ENCODE peak calls at places on chromosomes 6 and 20, in six cellular contexts. K, X, L, Z, O and B are unnamed samples.

GRCh38 chr20:10075606-10076005 is 40.8 kb downstream of the ANKEF1 start:
- DNase-seq in O (no peak), X (no peak), L (no peak), Z (no peak), K (no peak), B (no peak)

GRCh38 chr6:167505782-167506181 is 180.9 kb downstream of the TTLL2 start:
- DNase-seq in K (no peak), X (no peak), L (no peak), O (no peak), Z (no peak), B (no peak)

GRCh38 chr6:28658475-28659249 is 133.0 kb downstream of the GPX5 start:
- DNase-seq in K (no peak), L (no peak), Z (no peak), X (no peak), O (no peak), B (no peak)

GRCh38 chr6:5511924-5512323 is 250.6 kb downstream of the FARS2 start:
- DNase-seq in K (peak), O (no peak), L (peak), Z (no peak), X (peak), B (peak)

GRCh38 chr6:108029226-108029921 is 45.2 kb downstream of the OSTM1 start:
- DNase-seq in Z (no peak), K (no peak), X (no peak), L (no peak), O (no peak), B (no peak)

GRCh38 chr20:54649511-54649962 is 174.1 kb downstream of the DOK5 start:
- DNase-seq in Z (no peak), K (peak), L (peak), O (peak), X (peak), B (peak)

GRCh38 chr6:138007014-138007472 is 100.2 kb downstream of the PERP start:
- DNase-seq in Z (no peak), O (no peak), L (peak), X (peak), K (peak), B (peak)

GRCh38 chr6:108343894-108344293 is 49.0 kb downstream of the AFG1L start:
- DNase-seq in O (no peak), K (no peak), L (no peak), X (no peak), Z (no peak), B (no peak)

GRCh38 chr6:29763491-29764289 is 40.5 kb downstream of the HLA-F start:
- DNase-seq in L (peak), O (no peak), Z (no peak), K (peak), X (no peak), B (peak)

GRCh38 chr6:28258877-28259777 is at the start of gene NKAPL:
- DNase-seq in K (peak), O (peak), L (peak), X (no peak), Z (peak), B (peak)

GRCh38 chr6:55822815-55823214 is 52.6 kb downstream of the BMP5 start:
- DNase-seq in O (no peak), K (peak), X (no peak), Z (no peak), L (peak), B (peak)

GRCh38 chr20:50587291-50587961 is 77.2 kb downstream of the PTPN1 start:
- DNase-seq in X (no peak), Z (no peak), K (no peak), L (no peak), O (peak), B (no peak)

GRCh38 chr20:36717657-36718056 is 28.2 kb downstream of the NDRG3 start:
- DNase-seq in O (no peak), L (no peak), K (peak), X (peak), Z (no peak), B (peak)

GRCh38 chr20:20860078-20860806 is 147.8 kb upstream of the RALGAPA2 start:
- DNase-seq in K (peak), Z (peak), L (peak), X (peak), O (peak), B (peak)

GRCh38 chr20:45828589-45828988 is 1.5 kb upstream of the TNNC2 start:
- DNase-seq in Z (no peak), L (no peak), X (no peak), O (peak), K (no peak), B (peak)

GRCh38 chr6:71080793-71081192 is 123.9 kb upstream of the B3GAT2 start:
- DNase-seq in X (no peak), K (peak), L (peak), Z (no peak), O (no peak), B (peak)

GRCh38 chr6:20631525-20631924 is 97.3 kb downstream of the CDKAL1 start:
- DNase-seq in Z (no peak), X (no peak), L (no peak), O (no peak), K (no peak), B (peak)

GRCh38 chr20:50146732-50147662 is 6.5 kb downstream of the PEDS1 start:
- DNase-seq in X (peak), K (no peak), O (peak), L (peak), Z (no peak), B (no peak)

GRCh38 chr6:26475823-26476729 is 18.3 kb downstream of the BTN2A1 start:
- DNase-seq in L (no peak), O (no peak), K (peak), Z (no peak), X (peak), B (peak)

GRCh38 chr20:49132995-49133451 is 55.1 kb downstream of the STAU1 start:
- DNase-seq in X (peak), O (no peak), K (peak), L (peak), Z (no peak), B (peak)

GRCh38 chr6:160733045-160733646 is 31.1 kb downstream of the PLG start:
- DNase-seq in X (peak), L (peak), Z (no peak), O (no peak), K (peak), B (peak)

GRCh38 chr6:165818200-165818599 is 155.2 kb upstream of the PDE10A start:
- DNase-seq in K (no peak), L (no peak), Z (no peak), O (no peak), X (no peak), B (no peak)

GRCh38 chr6:21987501-21987957 is 309.3 kb downstream of the PRL start:
- DNase-seq in L (peak), Z (peak), K (peak), X (peak), O (peak), B (peak)

GRCh38 chr6:93105017-93105416 is 314.3 kb downstream of the EPHA7 start:
- DNase-seq in L (peak), Z (no peak), O (no peak), X (no peak), K (peak), B (peak)

GRCh38 chr6:35754452-35755321 is 17.9 kb downstream of the ARMC12 start:
- DNase-seq in Z (no peak), X (no peak), L (peak), K (no peak), O (no peak), B (no peak)

GRCh38 chr6:13201336-13201735 is 127.0 kb downstream of the TBC1D7 start:
- DNase-seq in Z (no peak), L (no peak), O (no peak), X (peak), K (no peak), B (no peak)

GRCh38 chr20:25058051-25058796 is at the start of gene ACSS1:
- DNase-seq in X (no peak), K (peak), L (peak), O (peak), Z (no peak), B (peak)

GRCh38 chr6:50541941-50542340 is 171.4 kb upstream of the TFAP2D start:
- DNase-seq in X (no peak), Z (no peak), O (no peak), K (no peak), L (no peak), B (no peak)

GRCh38 chr6:19691465-19692167 is 145.6 kb upstream of the ID4 start:
- DNase-seq in L (peak), K (no peak), O (no peak), X (no peak), Z (no peak), B (peak)

GRCh38 chr6:169070506-169071176 is 183.0 kb downstream of the THBS2 start:
- DNase-seq in Z (peak), X (peak), L (peak), K (peak), O (peak), B (peak)

GRCh38 chr6:118892248-118893094 is 1.5 kb upstream of the ASF1A start:
- DNase-seq in L (peak), X (peak), K (no peak), Z (no peak), O (no peak), B (no peak)

DNA sequence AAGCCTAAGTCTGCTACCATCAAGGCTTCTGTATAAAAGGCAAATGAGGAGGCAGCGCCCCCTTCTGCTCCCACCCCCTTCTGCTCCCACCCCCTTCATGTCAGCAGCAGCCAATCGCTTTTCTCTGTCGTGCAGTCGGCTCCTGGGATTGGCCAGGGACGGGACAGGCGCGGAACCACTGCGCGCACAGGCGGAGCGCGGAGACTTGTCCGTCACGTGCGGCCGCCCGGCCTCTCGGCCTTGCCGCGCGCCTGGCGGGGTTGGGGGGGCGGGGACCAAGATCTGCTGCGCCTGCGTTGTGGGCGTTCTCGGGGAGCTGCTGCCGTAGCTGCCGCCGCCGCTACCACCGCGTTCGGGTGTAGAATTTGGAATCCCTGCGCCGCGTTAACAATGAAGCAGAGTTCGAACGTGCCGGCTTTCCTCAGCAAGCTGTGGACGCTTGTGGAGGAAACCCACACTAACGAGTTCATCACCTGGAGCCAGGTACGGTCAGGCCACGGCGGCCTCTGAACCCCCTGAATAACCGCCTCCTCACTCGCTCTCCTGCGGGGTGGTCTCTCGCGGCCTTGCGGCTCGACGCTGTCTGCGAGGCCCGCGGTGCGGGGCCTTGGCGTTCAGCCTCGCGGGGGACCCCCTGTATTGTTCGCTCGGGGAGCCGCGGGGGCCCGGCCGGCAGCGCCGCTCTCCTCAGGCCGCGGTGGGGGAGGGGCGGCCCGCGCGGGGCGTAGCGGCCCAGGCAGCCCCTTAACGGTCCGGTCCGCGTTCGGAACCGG is at the start of gene HSF2:
- DNase-seq in K (peak), O (peak), L (peak), X (peak), Z (peak), B (peak)
- TF ChIP-seq CTCF in K (no peak), O (peak), L (peak), X (peak), Z (peak), B (peak)

DNA sequence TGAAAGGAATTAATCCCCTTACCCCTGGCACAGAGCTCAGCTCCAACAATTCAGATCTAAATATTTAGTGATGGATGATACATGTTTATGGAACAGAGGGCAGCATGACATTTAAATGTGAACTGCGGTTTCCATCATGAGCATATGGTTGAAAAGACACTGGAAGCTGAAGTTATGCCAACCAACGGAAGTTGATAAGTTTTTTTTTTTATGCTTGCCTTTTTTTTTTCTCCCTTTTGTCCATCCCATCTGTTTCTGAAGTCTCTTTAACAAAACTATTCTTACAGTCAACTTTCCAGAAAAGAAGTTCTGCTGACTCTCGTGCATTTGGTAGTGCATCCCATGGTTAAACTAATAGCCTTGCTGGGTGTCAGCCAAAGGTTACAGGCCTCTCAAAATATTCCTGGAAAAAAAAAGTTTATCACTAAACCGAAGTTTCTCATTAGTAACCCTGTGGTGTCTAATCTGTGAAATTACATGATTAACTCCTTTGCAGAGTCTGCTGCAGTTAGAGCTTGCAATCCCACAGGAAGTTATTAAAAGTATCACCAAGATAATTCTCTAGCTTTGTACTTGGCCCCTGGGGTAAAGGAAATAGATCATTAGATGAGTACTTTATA is 243.8 kb upstream of the TCF21 start:
- DNase-seq in O (no peak), L (peak), Z (no peak), K (peak), X (no peak), B (peak)
- H3K4me3 ChIP-seq in O (no peak), L (no peak), Z (no peak), K (no peak), X (no peak), B (no peak)

DNA sequence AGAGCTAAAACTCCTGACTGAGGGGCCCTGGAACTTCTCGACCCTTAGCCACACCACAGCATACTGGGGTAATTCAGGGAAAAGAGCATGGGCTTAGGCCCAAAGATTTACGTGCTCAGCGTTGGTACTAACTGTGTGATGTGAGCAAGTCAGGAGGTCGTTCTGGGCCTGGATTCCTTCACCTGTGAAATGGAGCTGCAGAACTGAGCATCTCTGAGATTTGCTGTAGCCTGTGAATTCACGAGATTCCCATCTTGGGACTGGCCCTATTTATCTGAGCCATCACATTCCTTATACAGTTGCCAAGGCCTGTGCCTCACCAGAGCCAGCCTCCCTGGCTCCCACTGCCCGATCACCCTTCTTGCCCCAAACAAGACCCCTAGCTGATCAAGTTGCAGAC is 323.2 kb upstream of the JARID2 start:
- DNase-seq in Z (no peak), X (no peak), O (no peak), K (no peak), L (no peak), B (no peak)
- TF ChIP-seq CTCF in Z (no peak), X (no peak), O (no peak), K (no peak), L (no peak), B (no peak)

GRCh38 chr20:61300741-61301140 is 48.7 kb downstream of the CDH4 start:
- DNase-seq in X (no peak), Z (no peak), L (no peak), K (no peak), O (no peak), B (no peak)

GRCh38 chr20:61303217-61303616 is 51.2 kb downstream of the CDH4 start:
- DNase-seq in O (no peak), L (no peak), Z (no peak), X (no peak), K (no peak), B (no peak)

GRCh38 chr20:61301995-61302525 is 50.0 kb downstream of the CDH4 start:
- DNase-seq in L (no peak), Z (no peak), O (no peak), X (no peak), K (no peak), B (no peak)

GRCh38 chr20:61304750-61305149 is 52.7 kb downstream of the CDH4 start:
- DNase-seq in L (no peak), Z (no peak), X (no peak), K (no peak), O (no peak), B (no peak)

DNA sequence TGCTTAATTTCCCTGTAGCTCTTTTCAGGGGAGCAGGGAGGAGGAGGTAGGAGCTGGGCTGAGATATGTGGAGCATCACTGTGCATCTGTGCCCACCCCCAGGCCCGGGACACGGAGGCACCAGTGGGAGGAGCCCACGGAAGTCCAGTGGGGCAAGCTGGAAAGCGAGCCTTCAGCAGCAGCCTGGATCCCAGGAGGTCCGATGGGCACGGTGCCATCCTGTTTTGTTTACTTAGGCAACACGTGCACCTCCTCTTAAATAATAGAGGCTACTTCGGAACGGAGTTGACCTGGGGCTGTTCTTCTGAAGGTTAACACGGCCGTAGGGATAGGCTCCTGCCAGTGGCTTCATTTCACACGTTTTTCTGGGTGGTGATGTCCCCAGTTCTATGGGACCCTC is 51.6 kb downstream of the CDH4 start:
- DNase-seq in Z (no peak), L (no peak), K (no peak), X (no peak), O (no peak), B (no peak)
- H3K4me3 ChIP-seq in Z (no peak), L (no peak), K (no peak), X (no peak), O (no peak), B (no peak)